ENCODE peak calls at places on chromosomes 11 and 22, in six cellular contexts. C is neuronal stem cell; X is colonic mucosa; Z is CD4-positive, alpha-beta memory T cell; J is fibroblast of lung; H is mesendoderm. P is an unnamed sample.

GRCh38 chr11:862028-862703 is 19.5 kb downstream of the TSPAN4 start:
- DNase-seq in C (no peak), Z (no peak), H (no peak), J (no peak), X (peak), P (no peak)

GRCh38 chr11:22244986-22245592 is 52.2 kb downstream of the ANO5 start:
- DNase-seq in J (peak), C (peak), H (peak), Z (no peak), X (no peak), P (peak)

GRCh38 chr11:126548576-126549272 is 193.2 kb downstream of the ST3GAL4 start:
- DNase-seq in Z (no peak), H (no peak), X (no peak), C (no peak), J (no peak), P (no peak)

GRCh38 chr11:111606986-111607385 is 4.7 kb downstream of the SIK2 start:
- DNase-seq in J (peak), X (no peak), Z (no peak), C (no peak), H (no peak), P (no peak)

GRCh38 chr11:78855146-78855545 is 280.5 kb upstream of the NARS2 start:
- DNase-seq in X (no peak), Z (no peak), C (no peak), H (no peak), J (no peak), P (no peak)

GRCh38 chr22:39985383-39986045 is 9.2 kb upstream of the FAM83F start:
- DNase-seq in J (no peak), X (peak), H (no peak), C (no peak), Z (no peak), P (no peak)

GRCh38 chr11:72045849-72046248 is 34.5 kb downstream of the NUMA1 start:
- DNase-seq in J (no peak), X (no peak), C (no peak), Z (no peak), H (no peak), P (no peak)

GRCh38 chr11:130947889-130948288 is 31.6 kb upstream of the SNX19 start:
- DNase-seq in Z (no peak), C (no peak), H (no peak), X (no peak), J (peak), P (no peak)

GRCh38 chr11:95599959-95600586 is 189.5 kb downstream of the FAM76B start:
- DNase-seq in H (no peak), Z (peak), J (no peak), X (no peak), C (no peak), P (no peak)

GRCh38 chr11:57502376-57502775 is 13.1 kb downstream of the SLC43A1 start:
- DNase-seq in Z (no peak), H (no peak), J (no peak), C (no peak), X (no peak), P (no peak)

GRCh38 chr11:120178441-120179070 is 32.3 kb upstream of the OAF start:
- DNase-seq in X (no peak), H (no peak), C (no peak), J (peak), Z (no peak), P (no peak)

GRCh38 chr11:125387991-125388390 is 108.1 kb downstream of the FEZ1 start:
- DNase-seq in Z (no peak), C (no peak), H (no peak), J (no peak), X (no peak), P (no peak)

GRCh38 chr11:27699242-27699925 is 871 bp downstream of the BDNF start:
- DNase-seq in H (peak), Z (no peak), C (no peak), X (no peak), J (peak), P (no peak)

GRCh38 chr11:79439430-79439892 is 1.4 kb downstream of the TENM4 start:
- DNase-seq in J (peak), X (peak), H (peak), C (no peak), Z (no peak), P (no peak)

DNA sequence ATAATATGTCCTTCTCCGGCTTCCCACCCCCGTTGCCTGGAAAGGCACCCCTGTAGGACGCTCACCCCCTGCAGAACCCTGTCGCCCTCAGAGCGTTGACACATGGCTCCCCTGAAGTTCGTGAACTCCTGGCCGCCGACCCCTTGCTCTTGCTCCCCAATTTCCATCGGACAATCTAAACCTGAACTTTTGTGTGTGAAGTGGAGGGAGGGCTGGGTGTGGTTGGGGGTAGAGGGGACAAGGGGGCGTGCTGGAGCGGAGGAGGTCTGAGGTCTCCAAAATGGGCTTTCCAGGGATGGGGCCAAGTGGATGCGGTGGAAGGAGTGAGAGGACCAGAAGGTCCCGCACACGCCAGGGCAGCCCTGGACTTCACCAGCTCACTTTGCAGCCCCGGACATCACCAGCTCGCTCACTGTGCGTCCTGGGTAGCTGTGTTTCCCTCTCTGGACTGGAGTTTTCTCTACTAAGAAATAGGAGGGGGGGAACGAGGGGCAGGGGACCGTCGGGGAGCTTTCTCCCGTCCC is 18.6 kb downstream of the CREB3L1 start:
- DNase-seq in H (peak), C (no peak), X (no peak), J (no peak), Z (no peak), P (no peak)
- H3K4me3 ChIP-seq in H (peak), C (peak), X (peak), J (peak), Z (peak), P (peak)

GRCh38 chr22:30612789-30613188 is 5.8 kb downstream of the TCN2 start:
- DNase-seq in Z (no peak), C (no peak), X (no peak), H (peak), J (no peak), P (no peak)
- H3K4me3 ChIP-seq in Z (no peak), C (no peak), X (no peak), H (no peak), J (no peak), P (no peak)

GRCh38 chr22:41284465-41284864 is 1.5 kb downstream of the RANGAP1 start:
- DNase-seq in H (no peak), Z (no peak), J (no peak), X (no peak), C (no peak), P (no peak)
- H3K4me3 ChIP-seq in H (no peak), Z (no peak), J (peak), X (no peak), C (no peak), P (peak)

DNA sequence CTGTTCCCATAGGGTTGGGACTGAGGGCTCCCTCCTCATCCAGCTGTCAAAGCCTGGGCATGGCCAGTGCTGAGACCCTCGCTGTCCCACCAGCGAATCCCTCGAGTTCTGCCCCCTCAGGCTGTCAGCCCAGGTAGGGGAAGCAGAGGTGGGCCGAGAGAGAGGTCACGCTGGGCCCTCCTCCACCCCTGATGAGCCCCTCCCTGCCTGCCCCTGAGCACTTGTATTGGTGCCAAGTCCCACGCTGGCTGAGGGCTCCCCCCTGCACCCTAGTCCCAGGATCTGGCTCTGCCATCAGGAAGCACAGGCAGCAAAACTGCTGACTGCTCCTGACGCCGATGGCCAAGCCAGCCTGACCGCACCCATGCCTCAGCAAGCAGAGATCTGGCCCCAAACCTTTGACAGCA is 3.3 kb downstream of the PRR33 start:
- DNase-seq in J (no peak), C (no peak), H (no peak), Z (no peak), X (peak), P (no peak)
- H3K4me3 ChIP-seq in J (no peak), C (no peak), H (no peak), Z (no peak), X (no peak), P (peak)

GRCh38 chr11:33735426-33736147 is 636 bp downstream of the CD59 start:
- DNase-seq in C (peak), Z (peak), J (peak), H (peak), X (peak), P (no peak)

GRCh38 chr11:33735166-33735425 is 1.1 kb downstream of the CD59 start:
- DNase-seq in X (peak), J (no peak), Z (no peak), H (no peak), C (no peak), P (no peak)

GRCh38 chr11:33734441-33735165 is 1.6 kb downstream of the CD59 start:
- DNase-seq in X (peak), Z (no peak), J (peak), H (no peak), C (no peak), P (no peak)

GRCh38 chr11:33736148-33736809 is at the start of gene CD59:
- DNase-seq in X (peak), J (peak), Z (peak), H (peak), C (peak), P (peak)

GRCh38 chr11:33737362-33737821 is 1.2 kb upstream of the CD59 start:
- DNase-seq in X (no peak), Z (no peak), J (no peak), C (no peak), H (no peak), P (no peak)
- H3K4me3 ChIP-seq in X (no peak), Z (no peak), J (no peak), C (no peak), H (no peak), P (no peak)

GRCh38 chr11:36409152-36409713 is 100.8 kb downstream of the TRAF6 start:
- DNase-seq in Z (peak), X (no peak), H (no peak), C (no peak), J (peak), P (peak)
- H3K4me3 ChIP-seq in Z (peak), X (no peak), H (no peak), C (no peak), J (no peak), P (peak)

DNA sequence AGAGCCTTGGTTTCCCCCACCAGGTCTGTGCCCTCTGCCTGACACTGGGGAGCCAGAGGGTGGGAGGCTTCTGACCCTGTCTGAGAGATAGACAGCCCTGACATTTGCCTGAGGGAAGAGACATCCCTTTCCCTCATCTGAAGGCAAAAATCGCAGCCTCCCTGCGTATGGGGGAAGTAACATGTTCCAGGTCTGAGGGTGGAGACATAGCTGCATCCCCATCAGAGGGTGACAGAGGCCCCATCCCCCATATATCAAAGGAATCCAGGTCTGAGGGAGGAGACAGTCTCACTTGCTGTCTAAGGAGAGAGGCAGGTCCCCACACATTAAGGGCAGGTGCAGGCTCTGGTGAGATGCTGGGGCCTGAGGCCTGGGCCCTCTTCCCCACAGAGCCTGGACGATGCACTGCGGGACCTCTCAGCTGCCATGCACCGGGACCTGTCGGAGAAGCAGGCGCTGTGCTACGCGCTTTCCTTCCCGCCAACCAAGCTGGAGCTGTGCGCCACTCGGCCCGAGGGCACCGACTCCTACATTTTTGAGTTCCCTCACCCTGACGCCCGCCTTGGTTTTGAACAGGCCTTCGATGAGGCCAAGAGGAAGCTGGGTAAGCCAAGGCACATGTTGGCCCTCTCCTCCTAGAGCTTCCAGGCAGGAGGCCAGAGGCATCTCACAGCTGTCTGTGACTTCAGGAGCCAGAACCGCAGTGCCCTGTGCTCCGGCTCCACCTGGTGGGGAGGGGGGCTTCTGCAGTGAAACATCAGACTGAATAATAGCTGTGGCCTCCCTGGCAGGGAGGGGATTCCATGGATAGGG is 16.1 kb upstream of the RELT start:
- DNase-seq in H (peak), J (peak), Z (no peak), C (no peak), X (no peak), P (no peak)
- H3K4me3 ChIP-seq in H (no peak), J (no peak), Z (no peak), C (no peak), X (no peak), P (no peak)

GRCh38 chr22:30241576-30242371 is 4.8 kb downstream of the LIF start:
- DNase-seq in C (no peak), Z (peak), X (no peak), J (peak), H (no peak), P (no peak)

GRCh38 chr22:30245985-30246901 is at the start of gene LIF:
- DNase-seq in H (peak), Z (peak), X (peak), C (no peak), J (peak), P (no peak)

GRCh38 chr22:30240541-30241417 is 5.8 kb downstream of the LIF start:
- DNase-seq in X (no peak), Z (no peak), C (no peak), H (no peak), J (no peak), P (no peak)

GRCh38 chr22:30245181-30245984 is 1.2 kb downstream of the LIF start:
- DNase-seq in Z (peak), H (peak), X (peak), C (no peak), J (no peak), P (no peak)

GRCh38 chr22:30243671-30244465 is 2.7 kb downstream of the LIF start:
- DNase-seq in Z (peak), H (no peak), J (no peak), X (no peak), C (no peak), P (no peak)
- H3K4me3 ChIP-seq in Z (no peak), H (no peak), J (no peak), X (no peak), C (peak), P (no peak)

DNA sequence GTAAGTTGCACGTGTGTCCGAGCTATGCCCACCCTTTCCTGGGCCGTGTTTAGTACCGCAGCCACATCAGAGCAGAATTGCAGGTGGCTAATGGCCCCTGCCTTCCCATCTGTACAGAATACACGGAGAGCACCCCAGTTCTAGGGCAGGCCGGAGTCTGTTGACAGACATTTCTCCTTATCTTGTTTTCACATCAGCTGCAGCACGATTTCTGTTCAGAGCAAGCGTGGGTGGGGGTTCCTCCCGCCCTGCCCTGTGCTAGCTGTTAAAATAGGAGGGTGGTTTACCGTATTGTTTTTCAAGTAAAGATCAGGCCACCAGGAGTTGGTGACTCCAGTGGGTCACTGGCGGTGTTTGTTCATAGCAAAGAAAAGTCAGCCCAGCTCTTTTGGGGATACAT is 41.1 kb downstream of the UBASH3B start:
- DNase-seq in J (no peak), C (no peak), X (no peak), H (no peak), Z (peak), P (peak)
- H3K4me3 ChIP-seq in J (no peak), C (no peak), X (no peak), H (no peak), Z (no peak), P (peak)